ENCODE peak calls at places on chromosomes 5 and 9, in four cellular contexts. Y, D, Q and I are unnamed samples.
A peak's percentile ranks its signal among the peaks of the same experiment; 100 is the strongest.

GRCh38 chr9:38299856-38300255 is 92.6 kb upstream of the ALDH1B1 start:
- DNase-seq in Y (no peak), D (no peak), Q (no peak), I (no peak)

GRCh38 chr9:4887556-4887955 is 94.8 kb downstream of the RCL1 start:
- DNase-seq in Y (no peak), D (no peak), Q (no peak), I (no peak)

GRCh38 chr9:83027153-83027867 is 35.6 kb downstream of the RASEF start:
- DNase-seq in Y (peak; percentile 7), D (no peak), Q (no peak), I (no peak)

GRCh38 chr5:139670369-139671095 is 22.4 kb downstream of the CXXC5 start:
- DNase-seq in Y (peak; percentile 45), D (peak; percentile 90), Q (no peak), I (no peak)

GRCh38 chr5:114903767-114904166 is 265.9 kb downstream of the TRIM36 start:
- DNase-seq in Y (no peak), D (no peak), Q (no peak), I (no peak)

GRCh38 chr5:64451551-64451950 is 54.3 kb upstream of the RGS7BP start:
- DNase-seq in Y (no peak), D (no peak), Q (no peak), I (no peak)

GRCh38 chr5:151115272-151115905 is 34.6 kb upstream of the TNIP1 start:
- DNase-seq in Y (peak; percentile 32), D (no peak), Q (peak; percentile 82), I (peak; percentile 88)

GRCh38 chr5:131430794-131431193 is 166.9 kb downstream of the CDC42SE2 start:
- DNase-seq in Y (no peak), D (no peak), Q (no peak), I (no peak)

GRCh38 chr5:124725040-124725434 is 21.4 kb downstream of the ZNF608 start:
- DNase-seq in Y (no peak), D (no peak), Q (peak; percentile 57), I (no peak)

GRCh38 chr5:149242339-149242738 is 29.3 kb upstream of the AFAP1L1 start:
- DNase-seq in Y (no peak), D (no peak), Q (no peak), I (no peak)

GRCh38 chr5:176596689-176597416 is 13.1 kb downstream of the GPRIN1 start:
- DNase-seq in Y (no peak), D (no peak), Q (no peak), I (peak; percentile 75)

GRCh38 chr5:44885903-44886302 is 77.2 kb downstream of the MRPS30 start:
- DNase-seq in Y (no peak), D (peak; percentile 44), Q (no peak), I (no peak)

GRCh38 chr5:151523335-151523734 is 67.8 kb downstream of the FAT2 start:
- DNase-seq in Y (peak; percentile 60), D (no peak), Q (peak; percentile 55), I (peak; percentile 62)

GRCh38 chr5:72648511-72648910 is 141.3 kb upstream of the ZNF366 start:
- DNase-seq in Y (no peak), D (no peak), Q (no peak), I (no peak)

GRCh38 chr9:99057665-99058625 is 47.0 kb upstream of the TGFBR1 start:
- DNase-seq in Y (no peak), D (peak; percentile 64), Q (peak; percentile 61), I (no peak)

GRCh38 chr5:93611900-93612898 is 29.2 kb downstream of the NR2F1 start:
- DNase-seq in Y (no peak), D (no peak), Q (peak; percentile 41), I (peak; percentile 53)

GRCh38 chr5:76084496-76085285 is 1.5 kb downstream of the SV2C start:
- DNase-seq in Y (no peak), D (no peak), Q (peak; percentile 17), I (peak; percentile 44)

GRCh38 chr9:122835313-122835731 is 6.9 kb upstream of the PDCL start:
- DNase-seq in Y (peak; percentile 31), D (no peak), Q (no peak), I (no peak)

GRCh38 chr5:163916376-163916775 is 411.0 kb downstream of the MAT2B start:
- DNase-seq in Y (no peak), D (peak; percentile 73), Q (no peak), I (no peak)

GRCh38 chr9:96116275-96117051 is 185.5 kb downstream of the HSD17B3 start:
- DNase-seq in Y (peak; percentile 82), D (no peak), Q (no peak), I (no peak)

GRCh38 chr5:14439087-14439841 is 142.3 kb upstream of the OTULINL start:
- DNase-seq in Y (no peak), D (no peak), Q (no peak), I (no peak)

GRCh38 chr5:39661026-39661779 is 236.4 kb upstream of the DAB2 start:
- DNase-seq in Y (no peak), D (no peak), Q (no peak), I (no peak)

GRCh38 chr5:141121563-141121962 is at the start of gene PCDHB4:
- DNase-seq in Y (peak; percentile 5), D (no peak), Q (no peak), I (peak; percentile 69)

GRCh38 chr5:157476699-157477408 is 16.8 kb downstream of the NIPAL4 start:
- DNase-seq in Y (peak; percentile 75), D (no peak), Q (peak; percentile 71), I (peak; percentile 30)

GRCh38 chr5:16674750-16675149 is 58.0 kb upstream of the RETREG1 start:
- DNase-seq in Y (no peak), D (no peak), Q (no peak), I (no peak)

GRCh38 chr5:56346717-56347116 is 113.6 kb upstream of the ANKRD55 start:
- DNase-seq in Y (no peak), D (no peak), Q (no peak), I (no peak)

GRCh38 chr5:6584101-6584645 is 48.7 kb downstream of the NSUN2 start:
- DNase-seq in Y (no peak), D (no peak), Q (no peak), I (no peak)

GRCh38 chr5:351911-352225 is 30.4 kb downstream of the AHRR start:
- DNase-seq in Y (no peak), D (no peak), Q (peak; percentile 11), I (no peak)

GRCh38 chr9:91179237-91180138 is 182.2 kb downstream of the AUH start:
- DNase-seq in Y (no peak), D (no peak), Q (no peak), I (no peak)

GRCh38 chr9:95938724-95939123 is 63.2 kb downstream of the ERCC6L2 start:
- DNase-seq in Y (no peak), D (no peak), Q (no peak), I (no peak)

GRCh38 chr9:5186416-5187169 is 1.2 kb upstream of the INSL6 start:
- DNase-seq in Y (peak; percentile 56), D (no peak), Q (peak; percentile 46), I (peak; percentile 56)

GRCh38 chr5:80068775-80069174 is 33.6 kb downstream of the THBS4 start:
- DNase-seq in Y (no peak), D (no peak), Q (no peak), I (no peak)

GRCh38 chr5:130216306-130216705 is 312.0 kb downstream of the CHSY3 start:
- DNase-seq in Y (no peak), D (no peak), Q (no peak), I (no peak)

DNA sequence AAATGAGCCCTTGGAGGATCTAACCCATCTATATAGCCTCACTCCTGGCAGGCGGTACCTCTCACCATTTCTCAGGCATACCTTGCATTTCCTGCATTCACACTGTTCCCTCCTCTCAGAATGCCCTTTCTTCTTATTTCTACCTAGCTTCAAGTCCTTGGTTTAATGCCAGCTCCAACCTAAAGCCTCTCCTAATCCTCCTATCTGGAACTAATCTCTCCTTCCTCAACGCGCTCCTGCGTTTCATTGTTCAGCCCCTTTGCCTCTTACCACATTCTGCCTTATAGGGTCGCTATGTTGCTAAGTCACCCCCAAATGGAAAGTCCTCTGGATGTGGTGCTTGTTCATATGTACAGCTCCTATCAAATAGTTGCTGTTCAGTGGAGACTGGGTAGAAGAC is 288.5 kb upstream of the TUT7 start:
- DNase-seq in Y (no peak), D (no peak), Q (no peak), I (no peak)
- TF ChIP-seq ESRRA in Y (no peak), D (no peak), Q (no peak), I (no peak)

DNA sequence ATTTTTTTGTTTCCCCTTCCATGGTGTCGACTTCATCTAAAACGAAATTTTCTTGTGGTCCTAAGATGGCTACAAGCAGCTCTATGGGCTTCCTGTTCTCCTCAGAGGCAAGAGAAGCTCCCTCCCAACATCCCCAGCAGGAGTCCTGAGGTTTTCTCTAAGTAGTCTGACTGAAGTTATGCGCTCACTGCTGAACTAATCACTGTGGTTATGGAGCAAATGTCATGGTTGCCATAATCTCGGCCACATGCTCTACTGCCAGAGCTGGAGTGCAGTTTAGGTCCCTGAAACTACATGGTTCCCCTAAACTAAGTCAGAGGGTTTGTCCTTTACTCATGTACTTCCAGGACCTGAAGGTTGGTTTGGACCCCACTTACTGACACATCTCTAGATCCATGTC is 68.0 kb upstream of the MAMDC2 start:
- DNase-seq in Y (no peak), D (no peak), Q (no peak), I (no peak)
- TF ChIP-seq ATF3 in Y (no peak), D (no peak), Q (no peak), I (no peak)

GRCh38 chr9:114156658-114157421 is 1.5 kb downstream of the COL27A1 start:
- DNase-seq in Y (no peak), D (no peak), Q (no peak), I (peak; percentile 53)

GRCh38 chr9:114156311-114156657 is 947 bp downstream of the COL27A1 start:
- DNase-seq in Y (no peak), D (no peak), Q (no peak), I (no peak)

GRCh38 chr9:114155967-114156294 is 594 bp downstream of the COL27A1 start:
- DNase-seq in Y (no peak), D (no peak), Q (no peak), I (peak; percentile 52)

GRCh38 chr9:114158482-114159130 is 3.3 kb downstream of the COL27A1 start:
- DNase-seq in Y (no peak), D (no peak), Q (no peak), I (no peak)

GRCh38 chr9:114157516-114158176 is 2.3 kb downstream of the COL27A1 start:
- DNase-seq in Y (no peak), D (no peak), Q (no peak), I (no peak)
- TF ChIP-seq ESRRA in Y (no peak), D (no peak), Q (no peak), I (no peak)

GRCh38 chr5:133289686-133290367 is 238.0 kb downstream of the HSPA4 start:
- DNase-seq in Y (no peak), D (no peak), Q (no peak), I (no peak)
- TF ChIP-seq ATF3 in Y (no peak), D (no peak), Q (no peak), I (no peak)

DNA sequence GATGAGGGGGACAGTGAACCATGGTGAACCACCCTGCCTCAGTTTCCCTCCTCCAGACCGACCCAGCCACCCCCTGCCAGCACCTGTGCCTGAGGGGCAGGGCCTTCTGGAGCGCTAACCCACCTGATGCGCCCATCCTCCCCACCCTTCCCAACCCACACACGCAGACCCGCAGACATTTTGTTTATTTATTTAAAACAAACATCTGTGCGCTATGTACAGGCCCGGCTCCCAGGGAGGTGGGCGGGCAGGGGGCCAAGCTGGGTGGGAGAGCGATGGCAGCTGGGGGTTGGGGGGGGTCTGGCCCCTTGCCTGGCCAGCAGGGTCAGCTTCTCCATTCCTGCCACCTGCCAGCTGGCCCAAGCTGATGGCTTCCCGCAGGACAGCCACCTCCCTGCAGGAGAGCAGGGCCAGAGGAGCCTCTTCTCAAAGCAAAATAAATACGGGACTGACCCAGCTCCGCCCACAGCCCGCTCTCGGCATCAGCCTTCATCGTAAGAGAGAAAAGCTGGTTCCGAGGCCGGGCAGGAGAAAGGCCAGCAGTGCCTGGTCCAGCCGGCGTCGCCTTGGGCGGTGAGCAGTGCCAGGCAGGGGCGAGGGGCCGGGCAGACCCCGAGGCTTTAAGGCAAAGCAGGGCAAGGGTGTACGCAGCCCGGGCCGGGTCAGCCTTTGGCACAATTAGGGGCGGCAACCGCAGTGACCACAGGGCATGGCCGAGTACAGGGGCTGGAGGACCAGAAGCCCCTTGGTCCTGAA is 10.9 kb upstream of the CLIC3 start:
- DNase-seq in Y (no peak), D (no peak), Q (no peak), I (no peak)
- TF ChIP-seq ESRRA in Y (no peak), D (no peak), Q (no peak), I (no peak)